ENCODE peak calls at places on chromosomes 7 and 10, in nine cellular contexts. Y, C, T, B, P, H, M, E and O are unnamed samples.

GRCh38 chr7:96663871-96664445 is 45.7 kb downstream of the SEM1 start:
- DNase-seq in Y (no peak), C (no peak), T (no peak), B (no peak), P (no peak), H (no peak), M (no peak), E (no peak), O (no peak)

GRCh38 chr7:98727146-98727709 is 110.1 kb downstream of the NPTX2 start:
- DNase-seq in Y (no peak), C (no peak), T (no peak), B (no peak), P (no peak), H (no peak), M (no peak), E (no peak), O (no peak)

GRCh38 chr10:95208702-95209391 is 14.8 kb downstream of the ACSM6 start:
- DNase-seq in Y (no peak), C (no peak), T (no peak), B (no peak), P (peak), H (no peak), M (no peak), E (no peak), O (peak)

GRCh38 chr7:121440857-121441503 is 44.9 kb upstream of the FAM3C start:
- DNase-seq in Y (no peak), C (no peak), T (no peak), B (no peak), P (no peak), H (no peak), M (no peak), E (peak), O (peak)

GRCh38 chr7:47890606-47891005 is 57.7 kb downstream of the PKD1L1 start:
- DNase-seq in Y (no peak), C (no peak), T (no peak), B (no peak), P (no peak), H (no peak), M (no peak), E (no peak), O (no peak)

GRCh38 chr7:116249969-116250553 is 39.7 kb downstream of the TES start:
- DNase-seq in Y (no peak), C (no peak), T (no peak), B (no peak), P (peak), H (peak), M (peak), E (no peak), O (peak)

GRCh38 chr7:68176974-68177373 is 1180.3 kb downstream of the TYW1 start:
- DNase-seq in Y (no peak), C (peak), T (no peak), B (no peak), P (peak), H (peak), M (peak), E (no peak), O (peak)

GRCh38 chr10:32199724-32200394 is 143.6 kb upstream of the KIF5B start:
- DNase-seq in Y (no peak), C (no peak), T (no peak), B (no peak), P (no peak), H (no peak), M (no peak), E (no peak), O (peak)

GRCh38 chr10:119412831-119413737 is 129.4 kb downstream of the RGS10 start:
- DNase-seq in Y (no peak), C (no peak), T (no peak), B (no peak), P (peak), H (no peak), M (no peak), E (no peak), O (no peak)

GRCh38 chr7:49791089-49791741 is 17.8 kb downstream of the VWC2 start:
- DNase-seq in Y (no peak), C (peak), T (no peak), B (no peak), P (no peak), H (no peak), M (no peak), E (no peak), O (peak)

GRCh38 chr7:76262683-76263402 is 39.6 kb upstream of the HSPB1 start:
- DNase-seq in Y (no peak), C (peak), T (no peak), B (no peak), P (peak), H (peak), M (peak), E (no peak), O (peak)

GRCh38 chr10:22427890-22428571 is 82.7 kb downstream of the SPAG6 start:
- DNase-seq in Y (no peak), C (no peak), T (no peak), B (no peak), P (peak), H (peak), M (peak), E (no peak), O (no peak)

GRCh38 chr10:98608417-98608816 is 161.7 kb upstream of the HPS1 start:
- DNase-seq in Y (no peak), C (no peak), T (no peak), B (no peak), P (no peak), H (no peak), M (no peak), E (no peak), O (peak)

GRCh38 chr10:33010132-33011037 is 52.4 kb upstream of the ITGB1 start:
- DNase-seq in Y (no peak), C (peak), T (no peak), B (peak), P (peak), H (peak), M (peak), E (no peak), O (no peak)

GRCh38 chr10:132004052-132004451 is 22.3 kb upstream of the BNIP3 start:
- DNase-seq in Y (no peak), C (no peak), T (no peak), B (no peak), P (no peak), H (no peak), M (no peak), E (no peak), O (no peak)

GRCh38 chr7:17038160-17038782 is 156.5 kb upstream of the AGR3 start:
- DNase-seq in Y (no peak), C (no peak), T (no peak), B (no peak), P (no peak), H (no peak), M (no peak), E (no peak), O (peak)

GRCh38 chr10:123149568-123150228 is 1.8 kb downstream of the HMX2 start:
- DNase-seq in Y (no peak), C (no peak), T (no peak), B (no peak), P (peak), H (no peak), M (no peak), E (no peak), O (no peak)

GRCh38 chr7:155296788-155297516 is 726 bp upstream of the INSIG1 start:
- DNase-seq in Y (peak), C (no peak), T (peak), B (peak), P (peak), H (peak), M (peak), E (peak), O (peak)

GRCh38 chr10:16741540-16741939 is 75.7 kb downstream of the RSU1 start:
- DNase-seq in Y (no peak), C (no peak), T (no peak), B (no peak), P (no peak), H (no peak), M (no peak), E (no peak), O (no peak)

GRCh38 chr7:7324698-7325097 is 142.4 kb downstream of the C1GALT1 start:
- DNase-seq in Y (no peak), C (no peak), T (no peak), B (no peak), P (no peak), H (no peak), M (no peak), E (no peak), O (no peak)

GRCh38 chr10:116110736-116111135 is 162.3 kb downstream of the GFRA1 start:
- DNase-seq in Y (no peak), C (no peak), T (no peak), B (no peak), P (no peak), H (no peak), M (no peak), E (no peak), O (no peak)

GRCh38 chr10:90871279-90871760 is 454 bp upstream of the RPP30 start:
- DNase-seq in Y (peak), C (peak), T (no peak), B (no peak), P (peak), H (peak), M (no peak), E (no peak), O (peak)